ENCODE peak calls at places on chromosome 13, in eight cellular contexts. One of them, this sample, is unnamed.

GRCh38 chr13:107900775-107901174 is 314.6 kb downstream of the LIG4 start:
- DNase-seq in astrocyte of the cerebellum: peak
- DNase-seq in transverse colon: no peak
- DNase-seq in cardiac fibroblast: peak
- DNase-seq in HAP-1: no peak
- DNase-seq in foreskin fibroblast: no peak
- DNase-seq in neuronal stem cell: no peak
- DNase-seq in IMR-90: peak
- DNase-seq in this sample: no peak

GRCh38 chr13:105914637-105915036 is 620.8 kb downstream of the EFNB2 start:
- DNase-seq in astrocyte of the cerebellum: peak
- DNase-seq in transverse colon: no peak
- DNase-seq in cardiac fibroblast: peak
- DNase-seq in HAP-1: no peak
- DNase-seq in foreskin fibroblast: peak
- DNase-seq in neuronal stem cell: no peak
- DNase-seq in IMR-90: peak
- DNase-seq in this sample: peak

GRCh38 chr13:51453308-51453958 is 597 bp upstream of the INTS6 start:
- DNase-seq in astrocyte of the cerebellum: no peak
- DNase-seq in transverse colon: peak
- DNase-seq in cardiac fibroblast: no peak
- DNase-seq in HAP-1: peak
- DNase-seq in foreskin fibroblast: no peak
- DNase-seq in neuronal stem cell: no peak
- DNase-seq in IMR-90: no peak
- DNase-seq in this sample: no peak

GRCh38 chr13:113559061-113559460 is 25.5 kb upstream of the TFDP1 start:
- DNase-seq in astrocyte of the cerebellum: no peak
- DNase-seq in transverse colon: no peak
- DNase-seq in cardiac fibroblast: no peak
- DNase-seq in HAP-1: peak
- DNase-seq in foreskin fibroblast: no peak
- DNase-seq in neuronal stem cell: no peak
- DNase-seq in IMR-90: no peak
- DNase-seq in this sample: no peak

GRCh38 chr13:105804561-105805190 is 730.8 kb downstream of the EFNB2 start:
- DNase-seq in astrocyte of the cerebellum: peak
- DNase-seq in transverse colon: no peak
- DNase-seq in cardiac fibroblast: peak
- DNase-seq in HAP-1: no peak
- DNase-seq in foreskin fibroblast: peak
- DNase-seq in neuronal stem cell: no peak
- DNase-seq in IMR-90: peak
- DNase-seq in this sample: peak

GRCh38 chr13:111145506-111145905 is 30.4 kb downstream of the ARHGEF7 start:
- DNase-seq in astrocyte of the cerebellum: no peak
- DNase-seq in transverse colon: no peak
- DNase-seq in cardiac fibroblast: no peak
- DNase-seq in HAP-1: no peak
- DNase-seq in foreskin fibroblast: no peak
- DNase-seq in neuronal stem cell: no peak
- DNase-seq in IMR-90: no peak
- DNase-seq in this sample: no peak

GRCh38 chr13:107534548-107534947 is 680.8 kb downstream of the LIG4 start:
- DNase-seq in astrocyte of the cerebellum: no peak
- DNase-seq in transverse colon: no peak
- DNase-seq in cardiac fibroblast: no peak
- DNase-seq in HAP-1: no peak
- DNase-seq in foreskin fibroblast: no peak
- DNase-seq in neuronal stem cell: no peak
- DNase-seq in IMR-90: peak
- DNase-seq in this sample: no peak

GRCh38 chr13:31048521-31048920 is 113.2 kb downstream of the HSPH1 start:
- DNase-seq in astrocyte of the cerebellum: no peak
- DNase-seq in transverse colon: no peak
- DNase-seq in cardiac fibroblast: peak
- DNase-seq in HAP-1: no peak
- DNase-seq in foreskin fibroblast: no peak
- DNase-seq in neuronal stem cell: no peak
- DNase-seq in IMR-90: no peak
- DNase-seq in this sample: no peak

GRCh38 chr13:113959198-113959597 is 14.7 kb downstream of the C13orf46 start:
- DNase-seq in astrocyte of the cerebellum: no peak
- DNase-seq in transverse colon: no peak
- DNase-seq in cardiac fibroblast: no peak
- DNase-seq in HAP-1: no peak
- DNase-seq in foreskin fibroblast: no peak
- DNase-seq in neuronal stem cell: no peak
- DNase-seq in IMR-90: no peak
- DNase-seq in this sample: no peak

GRCh38 chr13:95553614-95554385 is 1.3 kb downstream of the CLDN10 start:
- DNase-seq in astrocyte of the cerebellum: no peak
- DNase-seq in transverse colon: no peak
- DNase-seq in cardiac fibroblast: no peak
- DNase-seq in HAP-1: no peak
- DNase-seq in foreskin fibroblast: no peak
- DNase-seq in neuronal stem cell: no peak
- DNase-seq in IMR-90: no peak
- DNase-seq in this sample: no peak

GRCh38 chr13:40176242-40176641 is 490.2 kb downstream of the FOXO1 start:
- DNase-seq in astrocyte of the cerebellum: no peak
- DNase-seq in transverse colon: no peak
- DNase-seq in cardiac fibroblast: no peak
- DNase-seq in HAP-1: no peak
- DNase-seq in foreskin fibroblast: no peak
- DNase-seq in neuronal stem cell: no peak
- DNase-seq in IMR-90: no peak
- DNase-seq in this sample: no peak

GRCh38 chr13:39452412-39452811 is 150.6 kb downstream of the LHFPL6 start:
- DNase-seq in astrocyte of the cerebellum: no peak
- DNase-seq in transverse colon: no peak
- DNase-seq in cardiac fibroblast: peak
- DNase-seq in HAP-1: peak
- DNase-seq in foreskin fibroblast: no peak
- DNase-seq in neuronal stem cell: no peak
- DNase-seq in IMR-90: no peak
- DNase-seq in this sample: peak

GRCh38 chr13:110044521-110045200 is 258.3 kb upstream of the IRS2 start:
- DNase-seq in astrocyte of the cerebellum: no peak
- DNase-seq in transverse colon: no peak
- DNase-seq in cardiac fibroblast: peak
- DNase-seq in HAP-1: no peak
- DNase-seq in foreskin fibroblast: peak
- DNase-seq in neuronal stem cell: no peak
- DNase-seq in IMR-90: peak
- DNase-seq in this sample: peak

GRCh38 chr13:42114278-42114677 is 65.8 kb downstream of the DGKH start:
- DNase-seq in astrocyte of the cerebellum: no peak
- DNase-seq in transverse colon: no peak
- DNase-seq in cardiac fibroblast: peak
- DNase-seq in HAP-1: no peak
- DNase-seq in foreskin fibroblast: no peak
- DNase-seq in neuronal stem cell: no peak
- DNase-seq in IMR-90: no peak
- DNase-seq in this sample: no peak
- H3K4me3 ChIP-seq in astrocyte of the cerebellum: no peak
- H3K4me3 ChIP-seq in transverse colon: no peak
- H3K4me3 ChIP-seq in cardiac fibroblast: no peak
- H3K4me3 ChIP-seq in HAP-1: no peak
- H3K4me3 ChIP-seq in foreskin fibroblast: no peak
- H3K4me3 ChIP-seq in neuronal stem cell: no peak
- H3K4me3 ChIP-seq in IMR-90: no peak
- H3K4me3 ChIP-seq in this sample: no peak

GRCh38 chr13:49540552-49540951 is 44.8 kb downstream of the PHF11 start:
- DNase-seq in astrocyte of the cerebellum: peak
- DNase-seq in transverse colon: no peak
- DNase-seq in cardiac fibroblast: peak
- DNase-seq in HAP-1: peak
- DNase-seq in foreskin fibroblast: no peak
- DNase-seq in neuronal stem cell: peak
- DNase-seq in IMR-90: peak
- DNase-seq in this sample: no peak

GRCh38 chr13:49536144-49536873 is 40.6 kb downstream of the PHF11 start:
- DNase-seq in astrocyte of the cerebellum: no peak
- DNase-seq in transverse colon: no peak
- DNase-seq in cardiac fibroblast: no peak
- DNase-seq in HAP-1: no peak
- DNase-seq in foreskin fibroblast: no peak
- DNase-seq in neuronal stem cell: no peak
- DNase-seq in IMR-90: no peak
- DNase-seq in this sample: no peak

GRCh38 chr13:49539313-49539712 is 43.6 kb downstream of the PHF11 start:
- DNase-seq in astrocyte of the cerebellum: no peak
- DNase-seq in transverse colon: no peak
- DNase-seq in cardiac fibroblast: no peak
- DNase-seq in HAP-1: no peak
- DNase-seq in foreskin fibroblast: no peak
- DNase-seq in neuronal stem cell: no peak
- DNase-seq in IMR-90: peak
- DNase-seq in this sample: no peak

GRCh38 chr13:49538404-49538803 is 42.7 kb downstream of the PHF11 start:
- DNase-seq in astrocyte of the cerebellum: no peak
- DNase-seq in transverse colon: no peak
- DNase-seq in cardiac fibroblast: no peak
- DNase-seq in HAP-1: no peak
- DNase-seq in foreskin fibroblast: no peak
- DNase-seq in neuronal stem cell: no peak
- DNase-seq in IMR-90: no peak
- DNase-seq in this sample: no peak

DNA sequence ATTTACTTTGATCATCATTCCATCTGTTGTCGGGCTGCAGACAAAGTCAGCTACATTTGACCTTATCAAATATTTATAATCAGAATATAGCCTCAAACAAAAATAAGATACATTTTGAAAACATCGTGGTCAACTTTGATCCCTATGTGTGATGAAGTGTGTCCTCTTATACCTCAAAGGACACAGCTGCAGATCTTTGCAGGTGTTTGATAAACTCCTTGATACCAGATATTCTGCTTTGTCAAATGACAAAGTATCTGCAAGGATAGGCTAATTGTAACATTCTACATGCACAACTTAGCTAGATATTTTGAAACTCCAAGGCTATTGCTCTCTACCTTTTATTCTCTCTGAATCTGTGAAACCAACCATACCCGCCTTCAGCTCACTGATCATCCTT is 44.0 kb downstream of the PHF11 start:
- DNase-seq in astrocyte of the cerebellum: no peak
- DNase-seq in transverse colon: no peak
- DNase-seq in cardiac fibroblast: no peak
- DNase-seq in HAP-1: no peak
- DNase-seq in foreskin fibroblast: no peak
- DNase-seq in neuronal stem cell: no peak
- DNase-seq in IMR-90: no peak
- DNase-seq in this sample: no peak
- H3K4me3 ChIP-seq in astrocyte of the cerebellum: no peak
- H3K4me3 ChIP-seq in transverse colon: no peak
- H3K4me3 ChIP-seq in cardiac fibroblast: no peak
- H3K4me3 ChIP-seq in HAP-1: no peak
- H3K4me3 ChIP-seq in foreskin fibroblast: no peak
- H3K4me3 ChIP-seq in neuronal stem cell: no peak
- H3K4me3 ChIP-seq in IMR-90: no peak
- H3K4me3 ChIP-seq in this sample: no peak

GRCh38 chr13:48223016-48223385 is 10.0 kb upstream of the ITM2B start:
- DNase-seq in astrocyte of the cerebellum: no peak
- DNase-seq in transverse colon: no peak
- DNase-seq in cardiac fibroblast: no peak
- DNase-seq in HAP-1: no peak
- DNase-seq in foreskin fibroblast: no peak
- DNase-seq in neuronal stem cell: no peak
- DNase-seq in IMR-90: no peak
- DNase-seq in this sample: no peak

GRCh38 chr13:48221301-48222190 is 11.5 kb upstream of the ITM2B start:
- DNase-seq in astrocyte of the cerebellum: no peak
- DNase-seq in transverse colon: no peak
- DNase-seq in cardiac fibroblast: no peak
- DNase-seq in HAP-1: no peak
- DNase-seq in foreskin fibroblast: no peak
- DNase-seq in neuronal stem cell: no peak
- DNase-seq in IMR-90: no peak
- DNase-seq in this sample: no peak

GRCh38 chr13:48220592-48221300 is 12.3 kb upstream of the ITM2B start:
- DNase-seq in astrocyte of the cerebellum: no peak
- DNase-seq in transverse colon: no peak
- DNase-seq in cardiac fibroblast: no peak
- DNase-seq in HAP-1: no peak
- DNase-seq in foreskin fibroblast: no peak
- DNase-seq in neuronal stem cell: no peak
- DNase-seq in IMR-90: no peak
- DNase-seq in this sample: no peak

GRCh38 chr13:48222358-48223015 is 10.5 kb upstream of the ITM2B start:
- DNase-seq in astrocyte of the cerebellum: no peak
- DNase-seq in transverse colon: peak
- DNase-seq in cardiac fibroblast: peak
- DNase-seq in HAP-1: no peak
- DNase-seq in foreskin fibroblast: no peak
- DNase-seq in neuronal stem cell: no peak
- DNase-seq in IMR-90: peak
- DNase-seq in this sample: no peak
- H3K4me3 ChIP-seq in astrocyte of the cerebellum: no peak
- H3K4me3 ChIP-seq in transverse colon: peak
- H3K4me3 ChIP-seq in cardiac fibroblast: peak
- H3K4me3 ChIP-seq in HAP-1: no peak
- H3K4me3 ChIP-seq in foreskin fibroblast: peak
- H3K4me3 ChIP-seq in neuronal stem cell: no peak
- H3K4me3 ChIP-seq in IMR-90: peak
- H3K4me3 ChIP-seq in this sample: no peak

GRCh38 chr13:67769987-67770341 is 539.8 kb upstream of the PCDH9 start:
- DNase-seq in astrocyte of the cerebellum: no peak
- DNase-seq in transverse colon: no peak
- DNase-seq in cardiac fibroblast: no peak
- DNase-seq in HAP-1: no peak
- DNase-seq in foreskin fibroblast: no peak
- DNase-seq in neuronal stem cell: no peak
- DNase-seq in IMR-90: no peak
- DNase-seq in this sample: no peak

GRCh38 chr13:67763316-67763715 is 533.2 kb upstream of the PCDH9 start:
- DNase-seq in astrocyte of the cerebellum: no peak
- DNase-seq in transverse colon: no peak
- DNase-seq in cardiac fibroblast: no peak
- DNase-seq in HAP-1: no peak
- DNase-seq in foreskin fibroblast: no peak
- DNase-seq in neuronal stem cell: no peak
- DNase-seq in IMR-90: no peak
- DNase-seq in this sample: no peak

GRCh38 chr13:67769063-67769986 is 539.2 kb upstream of the PCDH9 start:
- DNase-seq in astrocyte of the cerebellum: no peak
- DNase-seq in transverse colon: no peak
- DNase-seq in cardiac fibroblast: no peak
- DNase-seq in HAP-1: no peak
- DNase-seq in foreskin fibroblast: no peak
- DNase-seq in neuronal stem cell: no peak
- DNase-seq in IMR-90: no peak
- DNase-seq in this sample: no peak

DNA sequence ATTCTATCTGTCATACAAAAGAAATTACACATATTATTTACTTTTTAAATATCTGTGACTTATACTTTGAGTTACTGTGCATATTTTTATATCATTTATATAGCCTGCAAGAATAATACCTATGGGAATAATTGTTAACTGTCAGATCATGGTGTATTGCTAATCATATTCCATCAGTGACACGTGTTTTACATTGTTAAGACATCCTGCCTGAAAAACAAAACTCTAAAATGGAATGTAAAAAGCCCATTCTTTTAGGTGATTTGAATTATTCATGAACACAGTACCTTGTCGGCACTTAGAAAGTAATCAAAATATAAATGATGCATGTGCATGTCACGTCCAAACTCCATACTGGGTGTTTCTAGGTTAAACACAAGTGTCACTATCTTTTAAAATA is 533.8 kb upstream of the PCDH9 start:
- DNase-seq in astrocyte of the cerebellum: no peak
- DNase-seq in transverse colon: no peak
- DNase-seq in cardiac fibroblast: no peak
- DNase-seq in HAP-1: no peak
- DNase-seq in foreskin fibroblast: no peak
- DNase-seq in neuronal stem cell: no peak
- DNase-seq in IMR-90: no peak
- DNase-seq in this sample: no peak
- H3K4me3 ChIP-seq in astrocyte of the cerebellum: no peak
- H3K4me3 ChIP-seq in transverse colon: no peak
- H3K4me3 ChIP-seq in cardiac fibroblast: no peak
- H3K4me3 ChIP-seq in HAP-1: no peak
- H3K4me3 ChIP-seq in foreskin fibroblast: no peak
- H3K4me3 ChIP-seq in neuronal stem cell: no peak
- H3K4me3 ChIP-seq in IMR-90: no peak
- H3K4me3 ChIP-seq in this sample: no peak